ENCODE peak calls at places on chromosomes 3 and 15, in four cellular contexts. One of them, this sample, is unnamed.

GRCh38 chr3:62032738-62033137 is 340.6 kb downstream of the FEZF2 start:
- DNase-seq in H1: no peak
- DNase-seq in IMR-90: no peak
- DNase-seq in neuronal stem cell: no peak
- DNase-seq in this sample: no peak

GRCh38 chr3:27905625-27906024 is 183.5 kb upstream of the EOMES start:
- DNase-seq in IMR-90: no peak
- DNase-seq in neuronal stem cell: no peak
- DNase-seq in H1: no peak
- DNase-seq in this sample: no peak

GRCh38 chr3:106029941-106030619 is 161.3 kb upstream of the CBLB start:
- DNase-seq in H1: no peak
- DNase-seq in neuronal stem cell: no peak
- DNase-seq in IMR-90: peak
- DNase-seq in this sample: no peak

GRCh38 chr3:23094890-23095462 is 108.2 kb upstream of the UBE2E2 start:
- DNase-seq in IMR-90: peak
- DNase-seq in neuronal stem cell: no peak
- DNase-seq in H1: no peak
- DNase-seq in this sample: peak

GRCh38 chr3:194654443-194654842 is 17.5 kb downstream of the LSG1 start:
- DNase-seq in H1: no peak
- DNase-seq in neuronal stem cell: no peak
- DNase-seq in IMR-90: no peak
- DNase-seq in this sample: no peak

GRCh38 chr3:62529230-62529629 is 155.9 kb upstream of the FEZF2 start:
- DNase-seq in neuronal stem cell: peak
- DNase-seq in IMR-90: peak
- DNase-seq in H1: peak
- DNase-seq in this sample: peak

GRCh38 chr15:68614621-68615035 is 35.8 kb downstream of the CORO2B start:
- DNase-seq in H1: peak
- DNase-seq in neuronal stem cell: peak
- DNase-seq in IMR-90: no peak
- DNase-seq in this sample: no peak

GRCh38 chr15:38707802-38708671 is 143.4 kb upstream of the RASGRP1 start:
- DNase-seq in H1: no peak
- DNase-seq in neuronal stem cell: peak
- DNase-seq in IMR-90: peak
- DNase-seq in this sample: peak

GRCh38 chr3:9947025-9947995 is 4.9 kb downstream of the PRRT3 start:
- DNase-seq in H1: no peak
- DNase-seq in neuronal stem cell: peak
- DNase-seq in IMR-90: peak
- DNase-seq in this sample: no peak

GRCh38 chr3:64824281-64824980 is 136.6 kb upstream of the ADAMTS9 start:
- DNase-seq in IMR-90: no peak
- DNase-seq in H1: no peak
- DNase-seq in neuronal stem cell: no peak
- DNase-seq in this sample: no peak

GRCh38 chr3:20340324-20340928 is 154.4 kb upstream of the SGO1 start:
- DNase-seq in IMR-90: peak
- DNase-seq in neuronal stem cell: peak
- DNase-seq in H1: peak
- DNase-seq in this sample: peak
- H3K4me3 ChIP-seq in IMR-90: no peak
- H3K4me3 ChIP-seq in neuronal stem cell: no peak
- H3K4me3 ChIP-seq in H1: no peak
- H3K4me3 ChIP-seq in this sample: no peak

DNA sequence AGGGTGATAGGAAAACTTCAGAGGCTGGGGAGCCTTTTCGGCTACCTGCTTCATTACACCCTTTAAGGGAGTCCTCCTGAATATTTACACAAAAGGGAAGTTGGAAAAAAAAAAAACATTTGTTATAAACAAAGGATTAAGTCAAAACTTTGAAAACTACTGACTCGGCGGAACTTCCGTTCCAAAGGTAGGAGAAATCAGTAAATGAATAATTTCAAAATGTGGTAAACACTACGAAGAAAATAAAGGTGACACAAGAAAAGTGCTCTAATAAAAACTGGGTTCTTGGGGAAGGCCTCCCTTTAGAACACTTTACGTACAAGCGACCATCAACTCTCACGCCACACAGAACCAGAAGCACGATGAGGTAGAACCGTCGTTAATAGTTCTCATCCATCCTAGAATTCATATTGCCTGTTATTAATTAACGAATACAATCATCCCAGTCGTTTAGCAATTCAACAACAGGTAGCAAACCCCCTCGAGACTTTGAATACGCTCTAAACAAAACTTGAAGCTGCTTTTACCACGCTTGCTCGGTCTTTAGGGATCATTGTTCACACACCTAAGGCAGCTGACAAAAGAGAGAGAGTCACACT is 867 bp downstream of the SMARCC1 start:
- DNase-seq in IMR-90: peak
- DNase-seq in H1: no peak
- DNase-seq in neuronal stem cell: peak
- DNase-seq in this sample: no peak
- H4K91ac ChIP-seq in IMR-90: no peak
- H4K91ac ChIP-seq in H1: peak
- H4K91ac ChIP-seq in neuronal stem cell: no peak
- H4K91ac ChIP-seq in this sample: peak

GRCh38 chr3:130895690-130896089 is 1.8 kb downstream of the ATP2C1 start:
- DNase-seq in H1: no peak
- DNase-seq in neuronal stem cell: no peak
- DNase-seq in IMR-90: no peak
- DNase-seq in this sample: no peak
- H3K4me3 ChIP-seq in H1: no peak
- H3K4me3 ChIP-seq in neuronal stem cell: peak
- H3K4me3 ChIP-seq in IMR-90: peak
- H3K4me3 ChIP-seq in this sample: no peak

GRCh38 chr3:113847664-113848461 is 9.3 kb downstream of the GRAMD1C start:
- DNase-seq in neuronal stem cell: no peak
- DNase-seq in H1: no peak
- DNase-seq in IMR-90: no peak
- DNase-seq in this sample: peak
- H4K91ac ChIP-seq in neuronal stem cell: no peak
- H4K91ac ChIP-seq in H1: no peak
- H4K91ac ChIP-seq in IMR-90: no peak
- H4K91ac ChIP-seq in this sample: no peak

DNA sequence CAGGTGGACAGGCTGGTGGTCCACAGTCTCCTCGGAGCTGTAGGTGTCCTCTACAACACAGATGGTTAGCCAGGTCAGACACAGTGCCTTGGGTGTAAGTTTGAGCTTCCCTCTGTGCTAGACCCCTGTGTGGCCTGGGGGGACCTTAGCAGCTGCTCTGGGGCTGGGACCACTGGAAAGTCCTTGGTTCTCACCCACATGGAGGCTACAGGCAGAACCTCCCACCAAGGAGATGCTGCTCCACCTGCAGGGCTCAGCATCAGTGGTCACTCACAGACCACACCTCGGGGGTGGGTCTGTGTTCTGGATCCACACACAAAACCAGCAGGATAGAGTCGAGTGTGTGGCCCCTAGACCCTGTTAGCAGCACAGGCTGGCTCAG is 8.4 kb downstream of the RASL12 start:
- DNase-seq in H1: no peak
- DNase-seq in neuronal stem cell: no peak
- DNase-seq in IMR-90: no peak
- DNase-seq in this sample: no peak
- H3K4me3 ChIP-seq in H1: no peak
- H3K4me3 ChIP-seq in neuronal stem cell: no peak
- H3K4me3 ChIP-seq in IMR-90: no peak
- H3K4me3 ChIP-seq in this sample: no peak

GRCh38 chr3:159928071-159928491 is 60.6 kb upstream of the IL12A start:
- DNase-seq in IMR-90: peak
- DNase-seq in H1: no peak
- DNase-seq in neuronal stem cell: no peak
- DNase-seq in this sample: no peak

GRCh38 chr3:159928692-159929091 is 59.9 kb upstream of the IL12A start:
- DNase-seq in neuronal stem cell: no peak
- DNase-seq in IMR-90: peak
- DNase-seq in H1: no peak
- DNase-seq in this sample: peak

GRCh38 chr3:159926573-159926972 is 62.1 kb upstream of the IL12A start:
- DNase-seq in neuronal stem cell: no peak
- DNase-seq in IMR-90: no peak
- DNase-seq in H1: no peak
- DNase-seq in this sample: no peak

GRCh38 chr3:159929181-159929893 is 59.3 kb upstream of the IL12A start:
- DNase-seq in neuronal stem cell: no peak
- DNase-seq in IMR-90: peak
- DNase-seq in H1: no peak
- DNase-seq in this sample: peak

GRCh38 chr3:159929894-159930235 is 58.8 kb upstream of the IL12A start:
- DNase-seq in IMR-90: no peak
- DNase-seq in neuronal stem cell: no peak
- DNase-seq in H1: no peak
- DNase-seq in this sample: no peak
- H4K91ac ChIP-seq in IMR-90: peak
- H4K91ac ChIP-seq in neuronal stem cell: no peak
- H4K91ac ChIP-seq in H1: no peak
- H4K91ac ChIP-seq in this sample: no peak

GRCh38 chr3:115839246-115839645 is 215.9 kb downstream of the GAP43 start:
- DNase-seq in H1: no peak
- DNase-seq in neuronal stem cell: no peak
- DNase-seq in IMR-90: no peak
- DNase-seq in this sample: no peak
- H3K4me3 ChIP-seq in H1: no peak
- H3K4me3 ChIP-seq in neuronal stem cell: no peak
- H3K4me3 ChIP-seq in IMR-90: no peak
- H3K4me3 ChIP-seq in this sample: no peak

DNA sequence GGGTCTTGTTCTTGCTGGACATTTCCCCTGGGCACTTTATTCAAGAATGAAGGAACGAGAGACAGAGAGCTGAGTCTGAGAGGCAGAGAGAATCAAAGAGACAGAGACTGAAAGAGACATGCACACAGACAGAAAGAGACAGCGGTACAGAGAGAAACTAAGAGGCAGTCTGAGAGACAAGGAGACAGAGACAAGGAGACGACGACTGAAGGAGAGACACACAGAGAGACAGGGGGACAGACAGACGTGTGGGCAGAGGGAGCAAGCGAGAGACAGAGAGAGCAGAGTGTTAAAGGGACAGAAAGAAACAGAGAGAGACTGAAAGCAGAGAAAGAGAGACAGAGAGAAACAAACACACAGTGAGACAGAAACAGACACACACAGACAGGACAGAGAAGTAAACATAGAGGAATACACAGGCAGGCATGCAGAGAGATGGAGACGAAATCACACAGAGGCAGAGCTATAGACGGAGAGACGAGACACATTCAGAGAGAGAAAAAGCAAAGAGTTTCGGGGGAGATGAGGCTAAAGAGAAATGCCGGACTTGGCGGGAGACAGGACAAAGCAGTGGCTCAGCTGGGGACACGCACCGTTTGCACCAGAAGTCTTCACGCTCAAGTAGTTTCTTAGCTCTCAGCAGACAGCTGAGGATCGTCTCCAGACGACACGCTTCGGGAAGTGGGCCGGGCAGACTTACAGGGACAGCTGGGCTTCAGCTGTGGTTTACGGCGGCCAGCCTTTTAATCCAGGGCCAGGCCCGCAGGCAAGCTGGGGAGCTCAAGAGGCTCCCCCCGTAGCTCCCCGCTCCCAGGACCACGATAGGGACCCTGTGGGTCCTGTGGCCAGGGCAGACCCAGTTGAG is 56.0 kb upstream of the DLG1 start:
- DNase-seq in neuronal stem cell: no peak
- DNase-seq in H1: no peak
- DNase-seq in IMR-90: peak
- DNase-seq in this sample: no peak
- H4K91ac ChIP-seq in neuronal stem cell: no peak
- H4K91ac ChIP-seq in H1: no peak
- H4K91ac ChIP-seq in IMR-90: peak
- H4K91ac ChIP-seq in this sample: peak